ENCODE peak calls at places on chromosomes 16 and 17, in six cellular contexts. A, O, B, V, H and I are unnamed samples.

GRCh38 chr16:35744716-35745115 is 2285.3 kb downstream of the TP53TG3F start:
- DNase-seq in V (no peak), B (no peak), A (no peak), H (no peak), O (no peak), I (no peak)

GRCh38 chr17:75565066-75565465 is 22.5 kb upstream of the MYO15B start:
- DNase-seq in V (no peak), A (no peak), O (no peak), H (peak; percentile 54), B (no peak), I (peak; percentile 25)

GRCh38 chr16:31695667-31696066 is 168.0 kb downstream of the AHSP start:
- DNase-seq in A (no peak), V (no peak), B (no peak), H (no peak), O (no peak), I (no peak)

GRCh38 chr17:77322284-77322533 is 181.4 kb downstream of the SEC14L1 start:
- DNase-seq in H (peak; percentile 17), V (no peak), B (no peak), A (no peak), O (no peak), I (no peak)

GRCh38 chr17:36127882-36128369 is 24.3 kb downstream of the CCL4 start:
- DNase-seq in A (peak; percentile 37), V (no peak), H (no peak), B (no peak), O (no peak), I (no peak)

GRCh38 chr17:51251010-51251409 is 8.8 kb downstream of the MBTD1 start:
- DNase-seq in B (no peak), H (peak; percentile 21), O (no peak), A (no peak), V (no peak), I (no peak)

GRCh38 chr16:27286446-27286845 is 17.9 kb upstream of the NSMCE1 start:
- DNase-seq in O (peak; percentile 39), B (no peak), A (peak; percentile 66), H (peak; percentile 94), V (peak; percentile 94), I (peak; percentile 97)

GRCh38 chr16:10256855-10257641 is 74.8 kb upstream of the GRIN2A start:
- DNase-seq in B (no peak), H (peak; percentile 7), O (peak; percentile 32), A (no peak), V (peak; percentile 4), I (peak; percentile 5)

GRCh38 chr17:49784636-49785035 is 3.8 kb upstream of the KAT7 start:
- DNase-seq in O (no peak), B (no peak), A (no peak), V (no peak), H (no peak), I (no peak)

GRCh38 chr17:68054296-68054900 is 18.9 kb downstream of the KPNA2 start:
- DNase-seq in A (peak; percentile 74), H (peak; percentile 94), O (peak; percentile 30), B (no peak), V (peak; percentile 70), I (peak; percentile 90)
- H3K4me3 ChIP-seq in A (no peak overlapping the region), H (peak overlapping the region; percentile 12), O (no peak overlapping the region), B (no peak overlapping the region), V (no peak overlapping the region), I (no peak overlapping the region)

GRCh38 chr17:83174859-83175550 is 95.6 kb downstream of the METRNL start:
- DNase-seq in V (no peak), A (peak; percentile 85), H (peak; percentile 44), O (peak; percentile 0), B (no peak), I (no peak)
- TF ChIP-seq CTCF in V (no peak), A (no peak), H (peak; percentile 32), O (no peak), B (no peak), I (peak; percentile 0)

GRCh38 chr16:23171234-23171948 is 11.2 kb upstream of the SCNN1G start:
- DNase-seq in V (peak; percentile 23), B (no peak), A (no peak), H (peak; percentile 29), O (no peak), I (peak; percentile 16)
- H3K4me3 ChIP-seq in V (no peak overlapping the region), B (no peak overlapping the region), A (no peak overlapping the region), H (no peak overlapping the region), O (no peak overlapping the region), I (no peak overlapping the region)

DNA sequence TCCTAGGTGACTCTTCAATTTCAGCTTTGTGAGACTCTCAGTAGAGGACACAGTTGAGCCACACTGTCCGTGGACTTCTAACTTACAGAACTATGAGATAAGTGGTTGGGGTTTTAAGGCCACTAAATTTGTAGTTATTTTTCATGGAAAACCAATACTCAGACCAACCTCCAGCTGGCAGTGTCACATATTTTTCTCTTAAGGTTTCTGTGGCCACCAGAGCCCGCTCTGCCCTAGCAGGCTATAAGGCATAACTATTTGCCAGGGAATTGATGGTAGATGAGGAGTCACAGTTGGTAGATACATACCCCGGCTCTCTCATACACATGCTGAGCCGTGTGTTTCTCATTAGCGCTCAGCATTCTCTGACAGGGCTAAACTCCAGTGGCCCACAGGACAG is 336.8 kb upstream of the MON1B start:
- DNase-seq in O (peak; percentile 13), A (no peak), H (no peak), V (no peak), B (no peak), I (peak; percentile 22)
- TF ChIP-seq CTCF in O (no peak), A (no peak), H (peak; percentile 25), V (no peak), B (no peak), I (peak; percentile 53)